ENCODE peak calls at places on chromosomes 11 and 22, in four cellular contexts. O is mucosa of descending colon, X is lower leg skin, L is foreskin fibroblast. A is an unnamed sample.
A peak's percentile ranks its signal among the peaks of the same experiment; 100 is the strongest.

GRCh38 chr11:94715225-94715624 is 52.9 kb upstream of the AMOTL1 start:
- DNase-seq in X (no peak), L (no peak), O (no peak), A (no peak)

GRCh38 chr22:24244144-24244787 is 616 bp downstream of the GGT5 start:
- DNase-seq in L (peak; percentile 81), O (no peak), X (no peak), A (peak; percentile 60)

GRCh38 chr11:86138958-86139357 is 70.1 kb upstream of the PICALM start:
- DNase-seq in L (no peak), X (no peak), O (no peak), A (no peak)

GRCh38 chr11:134511255-134511654 is 99.2 kb upstream of the B3GAT1 start:
- DNase-seq in O (no peak), L (no peak), X (no peak), A (no peak)

GRCh38 chr22:42247596-42247995 is 22.9 kb downstream of the TCF20 start:
- DNase-seq in X (no peak), O (no peak), L (no peak), A (no peak)

GRCh38 chr11:61701298-61701993 is 21.3 kb downstream of the DAGLA start:
- DNase-seq in L (no peak), O (no peak), X (no peak), A (no peak)

GRCh38 chr22:42877597-42878340 is 20.7 kb upstream of the ARFGAP3 start:
- DNase-seq in L (no peak), O (no peak), X (no peak), A (no peak)

GRCh38 chr11:64845125-64845735 is 777 bp upstream of the CDC42BPG start:
- DNase-seq in X (no peak), O (peak; percentile 68), L (no peak), A (no peak)

GRCh38 chr11:113204280-113204679 is 110.1 kb upstream of the TTC12 start:
- DNase-seq in X (no peak), L (no peak), O (no peak), A (no peak)

GRCh38 chr11:19703211-19703610 is 9.4 kb upstream of the NAV2 start:
- DNase-seq in O (no peak), X (no peak), L (peak; percentile 29), A (no peak)

GRCh38 chr11:3835100-3835485 is 5.7 kb downstream of the RHOG start:
- DNase-seq in L (no peak), X (no peak), O (no peak), A (no peak)

GRCh38 chr11:1919428-1920127 is at the start of gene TNNT3:
- DNase-seq in O (no peak), L (no peak), X (no peak), A (no peak)

GRCh38 chr22:47127441-47127871 is 365.0 kb downstream of the TBC1D22A start:
- DNase-seq in L (no peak), X (no peak), O (no peak), A (no peak)

GRCh38 chr11:108115495-108116140 is 5.7 kb upstream of the ACAT1 start:
- DNase-seq in X (peak; percentile 71), L (peak; percentile 90), O (peak; percentile 70), A (peak; percentile 46)

GRCh38 chr11:117828641-117829368 is 4.3 kb upstream of the FXYD2 start:
- DNase-seq in O (peak; percentile 34), L (no peak), X (no peak), A (peak; percentile 55)

GRCh38 chr22:44642096-44642644 is 59.8 kb upstream of the PRR5 start:
- DNase-seq in X (no peak), O (no peak), L (no peak), A (no peak)

GRCh38 chr11:32081901-32082300 is 9.0 kb upstream of the RCN1 start:
- DNase-seq in O (no peak), L (no peak), X (no peak), A (no peak)

GRCh38 chr22:50735739-50736030 is 2.3 kb upstream of the ACR start:
- DNase-seq in O (no peak), X (no peak), L (no peak), A (no peak)

GRCh38 chr11:46278387-46279173 is 1.1 kb downstream of the CREB3L1 start:
- DNase-seq in O (peak; percentile 89), X (no peak), L (no peak), A (no peak)

GRCh38 chr22:37060801-37061610 is 9.5 kb downstream of the KCTD17 start:
- DNase-seq in L (no peak), O (no peak), X (no peak), A (no peak)

GRCh38 chr11:20042025-20042639 is 118.1 kb downstream of the DBX1 start:
- DNase-seq in X (no peak), O (no peak), L (no peak), A (no peak)

GRCh38 chr11:69057236-69057635 is 8.5 kb downstream of the TPCN2 start:
- DNase-seq in L (no peak), X (no peak), O (no peak), A (no peak)

GRCh38 chr22:46481386-46481785 is 56.0 kb downstream of the CELSR1 start:
- DNase-seq in L (no peak), O (no peak), X (no peak), A (no peak)

GRCh38 chr11:12743834-12744449 is 69.7 kb downstream of the TEAD1 start:
- DNase-seq in X (no peak), L (no peak), O (no peak), A (no peak)

GRCh38 chr11:134950692-134951304 is 538.8 kb upstream of the B3GAT1 start:
- DNase-seq in L (peak; percentile 66), O (no peak), X (no peak), A (no peak)

GRCh38 chr11:23212829-23213228 is 352.6 kb upstream of the CCDC179 start:
- DNase-seq in L (no peak), O (no peak), X (no peak), A (no peak)

GRCh38 chr22:36052505-36052941 is 23.9 kb upstream of the RBFOX2 start:
- DNase-seq in X (no peak), O (no peak), L (peak; percentile 48), A (no peak)

GRCh38 chr11:75763846-75764245 is 4.7 kb upstream of the DGAT2 start:
- DNase-seq in L (no peak), O (no peak), X (no peak), A (no peak)

GRCh38 chr22:30876925-30877553 is 91.5 kb downstream of the MORC2 start:
- DNase-seq in L (peak; percentile 39), O (no peak), X (no peak), A (peak; percentile 41)

GRCh38 chr22:30262917-30263741 is 3.5 kb downstream of the OSM start:
- DNase-seq in O (peak; percentile 87), X (peak; percentile 73), L (no peak), A (no peak)

GRCh38 chr11:35045219-35045819 is 93.7 kb upstream of the CD44 start:
- DNase-seq in L (no peak), O (peak; percentile 49), X (no peak), A (no peak)

GRCh38 chr22:39457546-39458442 is 982 bp downstream of the MGAT3 start:
- DNase-seq in L (no peak), O (no peak), X (no peak), A (no peak)

GRCh38 chr11:19777342-19778102 is 64.9 kb downstream of the NAV2 start:
- DNase-seq in L (no peak), O (peak; percentile 39), X (no peak), A (peak; percentile 53)

GRCh38 chr22:50574383-50574755 is 3.9 kb downstream of the CPT1B start:
- DNase-seq in L (no peak), O (no peak), X (no peak), A (no peak)

GRCh38 chr11:119320593-119321524 is 3.9 kb upstream of the MCAM start:
- DNase-seq in O (no peak), L (peak; percentile 34), X (no peak), A (no peak)

GRCh38 chr22:20741634-20742581 is 32.0 kb upstream of the SERPIND1 start:
- DNase-seq in X (no peak), O (peak; percentile 71), L (peak; percentile 3), A (no peak)

DNA sequence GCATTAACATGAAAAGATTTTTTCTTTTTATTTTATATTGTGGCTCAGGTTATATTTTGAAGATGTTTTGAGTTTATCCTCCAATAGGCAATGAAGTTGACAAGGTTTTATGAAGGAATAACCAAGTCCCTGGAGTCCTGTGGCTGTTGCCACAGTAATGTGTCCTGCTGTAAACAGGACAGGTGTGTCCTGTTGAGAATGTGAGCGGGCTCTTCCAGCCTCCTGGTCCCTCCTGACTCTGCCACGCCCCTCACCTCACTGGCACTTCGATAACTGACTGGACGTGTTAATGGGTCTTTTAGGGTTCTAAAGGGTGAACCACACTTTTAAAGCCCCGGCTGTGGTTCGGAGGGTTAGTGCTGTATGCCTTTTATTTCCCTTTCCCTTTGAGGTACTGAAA is 47.8 kb upstream of the OR4B1 start:
- DNase-seq in X (no peak), L (no peak), O (no peak), A (no peak)
- H3K4me3 ChIP-seq in X (no peak overlapping the region), L (no peak overlapping the region), O (no peak overlapping the region), A (no peak overlapping the region)

GRCh38 chr11:8267831-8268529 is 4.3 kb upstream of the LMO1 start:
- DNase-seq in O (no peak), L (no peak), X (no peak), A (no peak)
- H3K4me3 ChIP-seq in O (no peak overlapping the region), L (no peak overlapping the region), X (peak overlapping the region; percentile 13), A (peak overlapping the region; percentile 27)

GRCh38 chr11:33692013-33692504 is 8.6 kb downstream of the C11orf91 start:
- DNase-seq in X (peak; percentile 77), O (peak; percentile 77), L (peak; percentile 93), A (peak; percentile 90)
- H3K4me3 ChIP-seq in X (no peak overlapping the region), O (no peak overlapping the region), L (peak overlapping the region; percentile 17), A (peak overlapping the region; percentile 32)

GRCh38 chr11:128901655-128902514 is 10.7 kb downstream of the KCNJ5 start:
- DNase-seq in O (no peak), X (no peak), L (no peak), A (no peak)
- H3K4me3 ChIP-seq in O (no peak overlapping the region), X (no peak overlapping the region), L (no peak overlapping the region), A (no peak overlapping the region)

GRCh38 chr11:70872950-70873735 is 379.2 kb downstream of the SHANK2 start:
- DNase-seq in L (no peak), X (no peak), O (no peak), A (no peak)
- H3K4me3 ChIP-seq in L (no peak overlapping the region), X (no peak overlapping the region), O (no peak overlapping the region), A (no peak overlapping the region)

GRCh38 chr22:33914699-33915098 is 5.6 kb downstream of the LARGE1 start:
- DNase-seq in O (no peak), L (no peak), X (no peak), A (no peak)
- H3K4me3 ChIP-seq in O (no peak overlapping the region), L (no peak overlapping the region), X (no peak overlapping the region), A (no peak overlapping the region)

A was measured in skeletal muscle cell.